ENCODE peak calls at places on chromosomes 4 and X, in eight cellular contexts. R, K, X, W, B, A, E and U are unnamed samples. For H3K4me1, the result is how much of the 10 kb centered on the place peaks cover.

GRCh38 chr4:88705223-88705622 is 7.6 kb upstream of the NAP1L5 start:
- DNase-seq in R (no peak), K (no peak), X (no peak), W (no peak), B (no peak), A (no peak), E (no peak), U (no peak)

GRCh38 chrX:155216940-155217450 is 735 bp downstream of the VBP1 start:
- DNase-seq in R (no peak), K (no peak), X (peak), W (peak), B (no peak), A (no peak), E (no peak), U (no peak)

GRCh38 chr4:112370466-112370865 is 73.3 kb downstream of the ALPK1 start:
- DNase-seq in R (no peak), K (no peak), X (no peak), W (no peak), B (no peak), A (no peak), E (no peak), U (no peak)

GRCh38 chrX:46381630-46382029 is 163.6 kb downstream of the ZNF674 start:
- DNase-seq in R (no peak), K (no peak), X (peak), W (peak), B (no peak), A (no peak), E (no peak), U (no peak)

GRCh38 chr4:131509521-131509920 is 1639.6 kb upstream of the PCDH10 start:
- DNase-seq in R (no peak), K (peak), X (no peak), W (no peak), B (no peak), A (no peak), E (no peak), U (no peak)

GRCh38 chr4:10006604-10007435 is 14.5 kb downstream of the SLC2A9 start:
- DNase-seq in R (peak), K (no peak), X (no peak), W (no peak), B (peak), A (peak), E (no peak), U (no peak)

GRCh38 chr4:79325436-79325835 is 425 bp downstream of the NAA11 start:
- DNase-seq in R (no peak), K (no peak), X (no peak), W (no peak), B (no peak), A (no peak), E (no peak), U (no peak)

GRCh38 chrX:22081475-22082092 is 49.5 kb downstream of the PHEX start:
- DNase-seq in R (peak), K (peak), X (peak), W (peak), B (peak), A (no peak), E (no peak), U (peak)

GRCh38 chr4:112448211-112448745 is 67.7 kb downstream of the NEUROG2 start:
- DNase-seq in R (no peak), K (no peak), X (no peak), W (peak), B (no peak), A (no peak), E (no peak), U (no peak)

GRCh38 chrX:17531500-17531899 is 156.5 kb downstream of the NHS start:
- DNase-seq in R (no peak), K (no peak), X (no peak), W (no peak), B (no peak), A (no peak), E (no peak), U (no peak)

GRCh38 chrX:132958086-132958703 is at the start of gene HS6ST2:
- DNase-seq in R (no peak), K (no peak), X (peak), W (peak), B (no peak), A (no peak), E (no peak), U (no peak)

GRCh38 chrX:47313056-47313455 is 57.3 kb upstream of the ZNF157 start:
- DNase-seq in R (peak), K (no peak), X (no peak), W (no peak), B (no peak), A (no peak), E (no peak), U (no peak)

DNA sequence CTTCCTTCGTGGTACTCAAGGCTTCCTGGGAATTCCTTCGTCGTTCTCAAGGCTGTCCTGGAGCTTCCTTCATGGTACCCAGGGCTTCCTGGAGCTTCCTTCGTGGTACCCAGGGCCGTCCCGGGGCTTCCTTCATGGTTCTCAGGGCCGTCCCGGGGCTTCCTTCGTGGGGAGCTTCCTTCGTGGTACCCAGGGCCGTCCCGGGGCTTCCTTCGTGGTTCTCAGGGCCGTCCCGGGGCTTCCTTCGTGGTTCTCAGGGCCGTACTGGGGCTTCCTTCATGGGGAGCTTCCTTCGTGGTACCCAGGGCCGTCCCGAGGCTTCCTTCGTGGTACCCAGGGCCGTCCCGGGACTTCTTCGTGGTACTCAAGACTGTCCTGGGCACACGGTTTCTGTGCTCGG is 339.6 kb upstream of the FAT1 start:
- DNase-seq in R (no peak), K (no peak), X (no peak), W (no peak), B (no peak), A (no peak), E (no peak), U (no peak)
- H3K4me3 ChIP-seq in R (no peak), K (no peak), X (no peak), W (no peak), B (no peak), A (no peak), E (no peak), U (no peak)

GRCh38 chr4:23422878-23423277 is 467.0 kb downstream of the PPARGC1A start:
- DNase-seq in R (no peak), K (no peak), X (peak), W (peak), B (no peak), A (no peak), E (no peak), U (no peak)
- H3K4me1 ChIP-seq in R (under half), K (under half), X (under half), W (under half), B (under half), A (under half), E (under half), U (under half)

GRCh38 chrX:41010188-41010846 is 74.9 kb upstream of the USP9X start:
- DNase-seq in R (peak), K (peak), X (peak), W (peak), B (peak), A (peak), E (peak), U (no peak)
- H3K4me3 ChIP-seq in R (peak), K (peak), X (no peak), W (no peak), B (no peak), A (peak), E (peak), U (no peak)

DNA sequence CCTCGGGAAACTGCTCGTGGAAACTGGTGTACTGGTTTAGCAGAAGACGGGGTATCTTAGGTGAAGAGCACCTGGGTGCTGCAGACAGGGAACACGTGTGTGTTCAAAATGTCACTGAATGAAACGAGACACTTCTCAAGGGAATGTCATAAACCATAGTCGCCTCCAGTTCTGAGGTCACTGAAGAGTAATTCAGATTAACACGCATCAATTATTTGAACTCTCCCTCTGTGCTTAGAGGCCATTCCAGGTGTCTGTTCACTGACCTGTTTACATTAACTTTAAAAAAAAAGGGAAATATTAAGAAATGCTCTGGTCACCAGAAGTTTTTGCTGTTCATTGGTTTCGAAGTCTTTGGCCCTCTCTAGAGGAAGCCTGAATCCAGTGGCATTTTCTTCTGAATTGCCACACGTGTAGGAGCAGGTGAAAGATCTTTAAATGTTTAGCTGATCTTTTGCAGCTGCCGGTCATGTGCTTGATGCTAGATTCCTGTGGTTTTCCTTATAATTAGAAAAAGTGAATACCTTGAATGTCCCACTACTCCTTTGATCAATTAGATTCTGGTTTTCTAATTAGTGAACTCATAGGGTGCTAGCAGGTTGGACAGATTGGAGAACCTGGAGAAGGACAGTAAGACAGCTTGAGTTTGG is 330.5 kb downstream of the ARHGAP10 start:
- DNase-seq in R (no peak), K (no peak), X (no peak), W (no peak), B (no peak), A (no peak), E (no peak), U (no peak)
- H3K4me1 ChIP-seq in R (under half), K (under half), X (under half), W (under half), B (under half), A (under half), E (under half), U (under half)